ENCODE peak calls at places on chromosomes 3 and 15, in ten cellular contexts. J is endodermal cell; G is HuH-7.5; P is smooth muscle cell of the brain vasculature; T is fibroblast of the conjunctiva; X is non-pigmented ciliary epithelial cell; F is HL-60; S is MCF 10A; V is central memory CD8-positive, alpha-beta T cell; Q is pancreas. M is an unnamed sample.

GRCh38 chr3:37993811-37994638 is 3.4 kb downstream of the VILL start:
- DNase-seq in P (peak; percentile 51), F (peak; percentile 79), V (peak; percentile 33), Q (peak; percentile 70), J (peak; percentile 80), G (peak; percentile 76), X (peak; percentile 36), S (no peak), T (peak; percentile 74), M (no peak)

GRCh38 chr3:139258276-139258675 is 85.5 kb upstream of the MRPS22 start:
- DNase-seq in G (no peak), T (no peak), J (no peak), V (no peak), F (no peak), X (no peak), P (no peak), S (no peak), Q (no peak), M (no peak)

GRCh38 chr15:63524316-63525015 is 20.1 kb downstream of the USP3 start:
- DNase-seq in F (no peak), G (no peak), T (no peak), J (no peak), S (no peak), X (no peak), V (no peak), Q (no peak), P (no peak), M (no peak)

GRCh38 chr3:55968331-55968730 is 481.2 kb upstream of the WNT5A start:
- DNase-seq in J (no peak), F (no peak), G (no peak), T (no peak), S (peak; percentile 73), V (no peak), X (no peak), Q (no peak), P (no peak), M (no peak)

GRCh38 chr3:177611781-177612389 is 414.6 kb upstream of the TBL1XR1 start:
- DNase-seq in J (no peak), T (no peak), F (no peak), V (no peak), P (no peak), G (no peak), Q (no peak), S (no peak), X (no peak), M (no peak)

GRCh38 chr15:38401101-38401500 is 52.8 kb upstream of the FAM98B start:
- DNase-seq in J (no peak), S (no peak), T (no peak), V (no peak), F (no peak), X (no peak), G (no peak), Q (no peak), P (no peak), M (no peak)

GRCh38 chr3:149512073-149512782 is 37.7 kb downstream of the TM4SF4 start:
- DNase-seq in T (peak; percentile 62), V (no peak), F (peak; percentile 45), J (peak; percentile 90), Q (peak; percentile 70), S (peak; percentile 67), G (peak; percentile 47), P (no peak), X (no peak), M (peak; percentile 70)

GRCh38 chr3:169764164-169764452 is 752 bp downstream of the TERC start:
- DNase-seq in G (no peak), Q (no peak), P (no peak), X (no peak), J (no peak), V (no peak), T (peak; percentile 31), S (peak; percentile 64), F (peak; percentile 85), M (no peak)

GRCh38 chr3:185549111-185549510 is 3.3 kb downstream of the LIPH start:
- DNase-seq in V (no peak), J (no peak), P (peak; percentile 46), T (peak; percentile 97), S (peak; percentile 99), F (no peak), X (peak; percentile 95), Q (no peak), G (no peak), M (peak; percentile 95)

GRCh38 chr15:80659375-80659774 is 35.7 kb upstream of the ABHD17C start:
- DNase-seq in V (no peak), G (no peak), T (no peak), Q (no peak), F (no peak), P (no peak), X (no peak), J (no peak), S (no peak), M (no peak)

GRCh38 chr15:100350434-100351226 is 8.9 kb upstream of the ADAMTS17 start:
- DNase-seq in Q (no peak), X (no peak), S (peak; percentile 95), T (peak; percentile 84), J (no peak), V (no peak), F (peak; percentile 87), G (peak; percentile 53), P (no peak), M (peak; percentile 49)

GRCh38 chr3:16568115-16568514 is 37.1 kb downstream of the DAZL start:
- DNase-seq in S (no peak), J (no peak), V (no peak), F (no peak), X (no peak), T (no peak), P (no peak), Q (no peak), G (no peak), M (no peak)

GRCh38 chr15:69105451-69105985 is 54.9 kb upstream of the GLCE start:
- DNase-seq in S (no peak), J (no peak), P (no peak), Q (no peak), X (no peak), V (no peak), G (no peak), T (no peak), F (no peak), M (no peak)

GRCh38 chr15:77010312-77010686 is 15.4 kb downstream of the PSTPIP1 start:
- DNase-seq in J (no peak), F (no peak), Q (no peak), G (no peak), S (no peak), V (no peak), T (no peak), P (no peak), X (no peak), M (no peak)

GRCh38 chr15:61689067-61689466 is 371.2 kb downstream of the VPS13C start:
- DNase-seq in F (no peak), X (no peak), J (no peak), V (no peak), P (no peak), S (no peak), G (no peak), T (no peak), Q (no peak), M (no peak)

GRCh38 chr15:90624278-90624930 is 92.7 kb upstream of the BLM start:
- DNase-seq in G (no peak), P (no peak), F (no peak), V (no peak), J (no peak), S (no peak), T (no peak), Q (no peak), X (no peak), M (no peak)

GRCh38 chr3:126939347-126939735 is 43.6 kb upstream of the PLXNA1 start:
- DNase-seq in S (no peak), T (no peak), J (no peak), X (no peak), G (peak; percentile 36), P (no peak), F (no peak), V (no peak), Q (no peak), M (no peak)

GRCh38 chr3:184236033-184236410 is 6.6 kb downstream of the VWA5B2 start:
- DNase-seq in T (no peak), V (no peak), J (peak; percentile 82), Q (no peak), X (no peak), G (no peak), S (no peak), F (no peak), P (no peak), M (no peak)

GRCh38 chr15:96115642-96116041 is 214.9 kb upstream of the NR2F2 start:
- DNase-seq in F (no peak), Q (no peak), S (no peak), J (no peak), T (no peak), V (no peak), P (no peak), G (no peak), X (peak; percentile 38), M (no peak)

M was measured in RWPE1.